ENCODE peak calls at places on chromosomes 5 and 9, in ten cellular contexts. Q, E, O, T, G, C, Y, H, A and F are unnamed samples.

GRCh38 chr9:38017149-38017884 is 51.7 kb downstream of the SHB start:
- DNase-seq in Q (no peak), E (no peak), O (no peak), T (no peak), G (peak; percentile 39), C (no peak), Y (no peak), H (peak; percentile 96), A (peak; percentile 64), F (peak; percentile 69)

GRCh38 chr5:1152771-1153282 is 41.0 kb upstream of the SLC12A7 start:
- DNase-seq in Q (no peak), E (no peak), O (no peak), T (no peak), G (no peak), C (peak; percentile 73), Y (no peak), H (no peak), A (no peak), F (no peak)

GRCh38 chr9:35826071-35826701 is 2.3 kb downstream of the FAM221B start:
- DNase-seq in Q (no peak), E (no peak), O (no peak), T (peak; percentile 58), G (no peak), C (peak; percentile 46), Y (peak; percentile 27), H (peak; percentile 43), A (peak; percentile 54), F (no peak)

GRCh38 chr9:113589890-113590289 is 126.4 kb downstream of the RGS3 start:
- DNase-seq in Q (no peak), E (peak; percentile 14), O (no peak), T (no peak), G (no peak), C (no peak), Y (no peak), H (peak; percentile 50), A (no peak), F (no peak)

GRCh38 chr5:177475563-177476427 is 2.4 kb upstream of the DBN1 start:
- DNase-seq in Q (no peak), E (no peak), O (no peak), T (no peak), G (no peak), C (no peak), Y (no peak), H (no peak), A (no peak), F (no peak)

GRCh38 chr5:93022770-93023169 is 558.2 kb downstream of the NR2F1-AS1 start:
- DNase-seq in Q (no peak), E (no peak), O (no peak), T (no peak), G (no peak), C (no peak), Y (no peak), H (no peak), A (no peak), F (no peak)

GRCh38 chr9:7210854-7211637 is 453.3 kb downstream of the KDM4C start:
- DNase-seq in Q (no peak), E (no peak), O (no peak), T (no peak), G (no peak), C (no peak), Y (no peak), H (no peak), A (no peak), F (no peak)

GRCh38 chr5:40436535-40437237 is 243.0 kb upstream of the PTGER4 start:
- DNase-seq in Q (no peak), E (peak; percentile 44), O (no peak), T (no peak), G (no peak), C (no peak), Y (no peak), H (no peak), A (no peak), F (no peak)

GRCh38 chr5:135033026-135033861 is 784 bp downstream of the PITX1 start:
- DNase-seq in Q (no peak), E (no peak), O (no peak), T (peak; percentile 49), G (no peak), C (no peak), Y (no peak), H (peak; percentile 65), A (no peak), F (peak; percentile 89)

GRCh38 chr9:76646249-76646648 is 118.0 kb upstream of the PCA3 start:
- DNase-seq in Q (no peak), E (no peak), O (no peak), T (peak; percentile 27), G (no peak), C (peak; percentile 64), Y (no peak), H (peak; percentile 71), A (no peak), F (no peak)

GRCh38 chr9:118148990-118149389 is 444.8 kb downstream of the TLR4 start:
- DNase-seq in Q (no peak), E (no peak), O (no peak), T (no peak), G (no peak), C (no peak), Y (no peak), H (no peak), A (no peak), F (no peak)

GRCh38 chr9:438066-438465 is 223.4 kb downstream of the DOCK8 start:
- DNase-seq in Q (no peak), E (no peak), O (no peak), T (no peak), G (no peak), C (no peak), Y (no peak), H (no peak), A (no peak), F (no peak)

GRCh38 chr9:127520941-127521918 is 69.9 kb downstream of the LRSAM1 start:
- DNase-seq in Q (peak; percentile 66), E (no peak), O (no peak), T (no peak), G (no peak), C (no peak), Y (no peak), H (peak; percentile 95), A (peak; percentile 56), F (no peak)

GRCh38 chr5:4018968-4019766 is 423.5 kb downstream of the IRX1 start:
- DNase-seq in Q (no peak), E (no peak), O (no peak), T (no peak), G (no peak), C (no peak), Y (no peak), H (no peak), A (no peak), F (no peak)